ENCODE peak calls at places on chromosomes 6 and 20, in four cellular contexts. O is esophagus squamous epithelium, G is uterus, Y is breast epithelium. K is an unnamed sample.

GRCh38 chr6:108897371-108897770 is 49.1 kb downstream of the ARMC2 start:
- DNase-seq in O (no peak), G (no peak), Y (no peak), K (peak; percentile 60)

GRCh38 chr6:109322825-109323580 is 59.3 kb downstream of the CD164 start:
- DNase-seq in O (no peak), G (no peak), Y (no peak), K (no peak)

GRCh38 chr20:33349493-33349892 is 51.8 kb downstream of the CDK5RAP1 start:
- DNase-seq in O (no peak), G (no peak), Y (no peak), K (no peak)

GRCh38 chr6:83601119-83601518 is 88.8 kb downstream of the PRSS35 start:
- DNase-seq in O (no peak), G (no peak), Y (no peak), K (no peak)

GRCh38 chr6:571892-572291 is 85.0 kb downstream of the HUS1B start:
- DNase-seq in O (no peak), G (no peak), Y (no peak), K (no peak)

GRCh38 chr6:138550346-138550767 is 51.1 kb upstream of the NHSL1 start:
- DNase-seq in O (no peak), G (no peak), Y (no peak), K (peak; percentile 66)

GRCh38 chr6:41371461-41371991 is 36.1 kb downstream of the NCR2 start:
- DNase-seq in O (no peak), G (peak; percentile 40), Y (peak; percentile 60), K (peak; percentile 59)

GRCh38 chr20:34713194-34713943 is 9.2 kb downstream of the TP53INP2 start:
- DNase-seq in O (no peak), G (no peak), Y (no peak), K (no peak)

GRCh38 chr20:31517373-31517772 is 3.1 kb downstream of the HM13 start:
- DNase-seq in O (no peak), G (no peak), Y (no peak), K (peak; percentile 65)

GRCh38 chr6:80316655-80317332 is 210.3 kb downstream of the BCKDHB start:
- DNase-seq in O (no peak), G (no peak), Y (no peak), K (no peak)

GRCh38 chr20:38973546-38974120 is 11.5 kb downstream of the DHX35 start:
- DNase-seq in O (no peak), G (no peak), Y (no peak), K (peak; percentile 60)

GRCh38 chr6:122833229-122833556 is 44.1 kb downstream of the SMPDL3A start:
- DNase-seq in O (no peak), G (no peak), Y (no peak), K (no peak)

GRCh38 chr6:70627500-70628254 is 40.0 kb upstream of the SMAP1 start:
- DNase-seq in O (no peak), G (no peak), Y (no peak), K (no peak)

GRCh38 chr6:109486068-109486467 is 3.0 kb upstream of the ZBTB24 start:
- DNase-seq in O (no peak), G (no peak), Y (no peak), K (no peak)

GRCh38 chr6:131954775-131955107 is 3.6 kb upstream of the CCN2 start:
- DNase-seq in O (no peak), G (peak; percentile 28), Y (peak; percentile 67), K (no peak)

GRCh38 chr20:20843982-20844381 is 131.5 kb upstream of the RALGAPA2 start:
- DNase-seq in O (no peak), G (no peak), Y (no peak), K (no peak)

GRCh38 chr20:33081411-33082154 is 2.1 kb downstream of the BPIFB4 start:
- DNase-seq in O (no peak), G (no peak), Y (no peak), K (peak; percentile 78)

GRCh38 chr6:132132911-132133639 is 181.9 kb upstream of the CCN2 start:
- DNase-seq in O (no peak), G (no peak), Y (no peak), K (no peak)

GRCh38 chr6:30703821-30704220 is 13.0 kb upstream of the NRM start:
- DNase-seq in O (no peak), G (no peak), Y (no peak), K (no peak)

GRCh38 chr6:5053038-5053437 is 32.1 kb upstream of the PPP1R3G start:
- DNase-seq in O (no peak), G (no peak), Y (no peak), K (no peak)

GRCh38 chr20:41094656-41095055 is 42.7 kb upstream of the PLCG1 start:
- DNase-seq in O (no peak), G (peak; percentile 27), Y (no peak), K (no peak)

GRCh38 chr6:113854531-113855499 is 2.3 kb upstream of the MARCKS start:
- DNase-seq in O (peak; percentile 29), G (peak; percentile 71), Y (peak; percentile 78), K (peak; percentile 80)

GRCh38 chr6:154733610-154734379 is 579 bp downstream of the SCAF8 start:
- DNase-seq in O (peak; percentile 83), G (peak; percentile 94), Y (peak; percentile 97), K (peak; percentile 99)
- TF ChIP-seq POLR2A in O (no peak), G (peak; percentile 44), Y (no peak), K (peak; percentile 90)

GRCh38 chr6:33404884-33405283 is 5.9 kb upstream of the PHF1 start:
- DNase-seq in O (no peak), G (no peak), Y (no peak), K (no peak)
- H3K27ac ChIP-seq in O (no peak overlapping the region), G (no peak overlapping the region), Y (no peak overlapping the region), K (no peak overlapping the region)

GRCh38 chr20:52235129-52235528 is 43.5 kb upstream of the ZFP64 start:
- DNase-seq in O (no peak), G (no peak), Y (no peak), K (peak; percentile 71)

GRCh38 chr20:52230406-52230805 is 38.8 kb upstream of the ZFP64 start:
- DNase-seq in O (no peak), G (no peak), Y (no peak), K (no peak)

GRCh38 chr20:52234302-52235045 is 42.9 kb upstream of the ZFP64 start:
- DNase-seq in O (no peak), G (no peak), Y (no peak), K (no peak)

GRCh38 chr20:52226370-52226769 is 34.8 kb upstream of the ZFP64 start:
- DNase-seq in O (no peak), G (no peak), Y (no peak), K (no peak)

GRCh38 chr20:52231230-52231746 is 39.7 kb upstream of the ZFP64 start:
- DNase-seq in O (no peak), G (no peak), Y (no peak), K (no peak)
- TF ChIP-seq POLR2A in O (no peak), G (no peak), Y (no peak), K (no peak)

GRCh38 chr6:27568226-27568889 is 95.5 kb upstream of the ZNF184 start:
- DNase-seq in O (no peak), G (no peak), Y (no peak), K (no peak)

GRCh38 chr6:27562027-27562410 is 89.1 kb upstream of the ZNF184 start:
- DNase-seq in O (no peak), G (no peak), Y (no peak), K (no peak)

GRCh38 chr6:27565839-27566779 is 93.2 kb upstream of the ZNF184 start:
- DNase-seq in O (no peak), G (no peak), Y (no peak), K (no peak)
- H3K27ac ChIP-seq in O (no peak overlapping the region), G (no peak overlapping the region), Y (no peak overlapping the region), K (no peak overlapping the region)

DNA sequence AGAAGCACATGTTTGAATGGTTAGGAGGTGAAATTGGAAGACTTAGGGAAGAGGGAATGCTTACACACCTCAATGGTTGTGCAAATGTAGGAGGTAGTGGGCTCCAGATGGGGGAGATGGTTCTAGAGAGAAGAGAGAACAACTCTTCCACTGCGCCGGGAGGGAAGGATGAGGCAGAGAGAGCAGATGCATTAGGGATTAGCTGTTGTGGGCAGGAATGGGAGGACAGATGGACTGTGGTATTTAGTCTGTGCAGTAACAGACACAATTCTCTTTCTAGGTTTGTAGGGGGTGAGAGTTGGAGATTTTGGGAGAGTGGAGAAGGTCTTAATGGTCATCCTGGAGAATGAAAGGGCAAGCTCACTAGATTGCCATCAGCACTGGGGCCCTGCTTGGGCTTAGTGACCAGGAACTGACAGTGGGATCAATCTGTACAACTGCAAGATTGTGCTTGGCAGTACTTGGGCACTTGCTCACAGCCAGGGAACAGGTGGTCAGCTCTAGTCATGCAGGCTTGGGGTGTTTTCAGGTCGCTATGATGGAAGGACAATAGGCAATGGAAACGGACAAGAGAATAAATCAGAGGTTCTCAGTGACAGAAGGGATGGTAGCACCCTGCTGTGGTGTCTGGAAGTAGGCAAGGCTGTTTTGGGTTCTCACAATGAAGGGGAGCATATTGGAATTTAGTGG is 182.0 kb upstream of the MYLIP start:
- DNase-seq in O (no peak), G (no peak), Y (no peak), K (no peak)
- TF ChIP-seq POLR2A in O (no peak), G (no peak), Y (no peak), K (no peak)

GRCh38 chr6:25005010-25005409 is 69.2 kb upstream of the RIPOR2 start:
- DNase-seq in O (no peak), G (no peak), Y (no peak), K (no peak)

GRCh38 chr6:25006565-25007001 is 70.8 kb upstream of the RIPOR2 start:
- DNase-seq in O (peak; percentile 14), G (peak; percentile 51), Y (no peak), K (peak; percentile 63)

GRCh38 chr6:25002326-25003066 is 66.7 kb upstream of the RIPOR2 start:
- DNase-seq in O (no peak), G (peak; percentile 38), Y (no peak), K (no peak)

GRCh38 chr6:25006075-25006474 is 70.3 kb upstream of the RIPOR2 start:
- DNase-seq in O (no peak), G (no peak), Y (no peak), K (no peak)

DNA sequence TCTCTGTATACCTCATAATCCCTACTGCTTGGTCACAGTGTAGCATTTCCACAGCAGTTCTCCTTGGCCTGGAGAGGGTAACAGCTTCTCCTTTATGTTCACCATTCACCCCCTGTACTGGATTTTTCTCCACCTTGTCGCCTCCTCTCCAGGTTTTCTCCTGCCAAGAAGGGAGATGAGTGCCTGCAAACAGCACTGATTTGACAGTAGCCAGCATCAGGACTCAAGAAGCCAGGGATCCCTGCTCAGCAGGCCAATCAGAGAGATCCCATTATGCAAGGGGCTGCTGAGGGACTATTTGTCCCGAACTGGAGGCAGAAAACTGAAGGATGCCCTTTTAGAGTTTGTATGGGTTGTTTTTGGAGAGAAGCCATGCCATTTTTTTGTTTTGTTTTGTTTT is 68.6 kb upstream of the RIPOR2 start:
- DNase-seq in O (no peak), G (peak; percentile 49), Y (no peak), K (no peak)
- H3K27ac ChIP-seq in O (peak overlapping the region; percentile 86), G (peak overlapping the region; percentile 72), Y (peak overlapping the region; percentile 94), K (no peak overlapping the region)

DNA sequence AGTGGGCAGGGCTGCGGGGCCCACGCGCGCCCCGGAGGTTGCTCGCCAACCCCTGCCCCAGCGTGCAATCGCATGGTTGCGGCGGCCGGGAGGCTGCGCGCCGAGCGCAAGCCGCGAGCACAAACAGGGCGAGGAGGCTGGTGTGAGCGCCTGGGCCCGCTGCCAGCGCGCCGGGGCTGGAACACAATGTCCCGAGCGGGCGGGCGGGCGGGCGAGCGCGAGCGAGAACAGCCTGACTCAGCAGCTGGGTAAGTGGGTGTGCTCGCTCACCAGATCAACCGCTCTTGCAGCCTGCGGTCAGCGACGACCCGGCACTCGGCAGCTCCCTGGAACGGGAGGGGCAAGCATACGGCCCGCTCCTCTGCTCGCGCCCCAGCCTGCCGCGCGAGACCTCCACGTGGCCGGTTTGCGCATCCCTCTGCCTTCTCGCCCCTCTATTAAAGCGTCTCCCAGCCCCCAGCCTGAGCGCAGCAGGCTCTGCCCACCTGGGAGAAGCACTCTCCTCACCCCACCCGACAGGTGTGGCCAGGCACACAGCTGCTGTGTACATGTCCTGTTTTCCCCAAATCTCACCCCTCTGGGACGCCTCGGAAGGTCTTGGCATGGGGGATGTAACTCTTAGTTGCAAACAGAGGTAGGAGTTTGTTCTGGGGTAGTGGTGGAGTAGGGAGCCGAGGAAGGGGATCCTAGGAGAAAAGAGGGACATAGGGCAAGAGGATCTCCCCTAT is 8.7 kb upstream of the ARMC12 start:
- DNase-seq in O (peak; percentile 84), G (peak; percentile 93), Y (peak; percentile 90), K (peak; percentile 96)
- TF ChIP-seq POLR2A in O (peak; percentile 48), G (no peak), Y (peak; percentile 46), K (peak; percentile 88)

K was measured in right lobe of liver.